ENCODE peak calls at places on chromosome 1, in four cellular contexts. S is adrenal gland, L is OCI-LY7, Z is coronary artery. F is an unnamed sample.

GRCh38 chr1:156608981-156609380 is 7.7 kb upstream of the GPATCH4 start:
- DNase-seq in S (no peak), L (peak; percentile 78), Z (no peak), F (no peak)

GRCh38 chr1:191240925-191241324 is 763.3 kb upstream of the BRINP3 start:
- DNase-seq in S (no peak), L (no peak), Z (no peak), F (no peak)

GRCh38 chr1:110040548-110040947 is 6.1 kb downstream of the STRIP1 start:
- DNase-seq in S (no peak), L (no peak), Z (no peak), F (no peak)

GRCh38 chr1:7886346-7886745 is 33.5 kb upstream of the UTS2 start:
- DNase-seq in S (no peak), L (no peak), Z (no peak), F (no peak)

GRCh38 chr1:109975718-109976117 is 8.8 kb upstream of the AHCYL1 start:
- DNase-seq in S (no peak), L (no peak), Z (no peak), F (no peak)

GRCh38 chr1:35539824-35540261 is 17.4 kb downstream of the KIAA0319L start:
- DNase-seq in S (no peak), L (no peak), Z (no peak), F (no peak)

GRCh38 chr1:155256101-155256852 is 994 bp upstream of the ENTREP3 start:
- DNase-seq in S (no peak), L (no peak), Z (no peak), F (no peak)

GRCh38 chr1:18787825-18788385 is 71.6 kb downstream of the TAS1R2 start:
- DNase-seq in S (no peak), L (no peak), Z (no peak), F (no peak)

GRCh38 chr1:220878223-220879081 is 791 bp upstream of the HLX start:
- DNase-seq in S (no peak), L (no peak), Z (no peak), F (peak; percentile 86)

GRCh38 chr1:59738152-59738551 is 76.6 kb upstream of the HOOK1 start:
- DNase-seq in S (no peak), L (no peak), Z (no peak), F (no peak)

GRCh38 chr1:13583964-13584791 is 546 bp downstream of the PDPN start:
- DNase-seq in S (no peak), L (no peak), Z (no peak), F (no peak)

GRCh38 chr1:234683856-234684632 is 74.1 kb upstream of the IRF2BP2 start:
- DNase-seq in S (peak; percentile 89), L (no peak), Z (no peak), F (peak; percentile 89)

GRCh38 chr1:229310833-229311232 is 32.0 kb downstream of the CCSAP start:
- DNase-seq in S (no peak), L (no peak), Z (no peak), F (no peak)

GRCh38 chr1:23745515-23745914 is 2.2 kb downstream of the ELOA start:
- DNase-seq in S (no peak), L (peak; percentile 75), Z (no peak), F (no peak)

GRCh38 chr1:109834951-109835350 is 71.2 kb upstream of the EPS8L3 start:
- DNase-seq in S (no peak), L (no peak), Z (no peak), F (peak; percentile 9)

GRCh38 chr1:53554592-53555305 is 95.5 kb downstream of the DMRTB1 start:
- DNase-seq in S (no peak), L (no peak), Z (peak; percentile 47), F (no peak)

GRCh38 chr1:183163311-183163710 is 22.8 kb upstream of the LAMC2 start:
- DNase-seq in S (no peak), L (no peak), Z (no peak), F (no peak)

GRCh38 chr1:101953623-101954022 is 43.1 kb downstream of the OLFM3 start:
- DNase-seq in S (no peak), L (no peak), Z (no peak), F (no peak)

GRCh38 chr1:108199231-108199657 is 899 bp downstream of the SLC25A24 start:
- DNase-seq in S (peak; percentile 23), L (no peak), Z (no peak), F (no peak)

GRCh38 chr1:31609512-31609911 is 8.0 kb upstream of the HCRTR1 start:
- DNase-seq in S (no peak), L (no peak), Z (no peak), F (no peak)

GRCh38 chr1:45266151-45266801 is 59.9 kb upstream of the ZSWIM5 start:
- DNase-seq in S (peak; percentile 66), L (peak; percentile 22), Z (no peak), F (no peak)

GRCh38 chr1:243712890-243713425 is 137.1 kb downstream of the AKT3 start:
- DNase-seq in S (no peak), L (no peak), Z (no peak), F (no peak)

GRCh38 chr1:155478270-155478852 is 84.2 kb downstream of the ASH1L start:
- DNase-seq in S (no peak), L (no peak), Z (no peak), F (no peak)

GRCh38 chr1:183604048-183604808 is 14.0 kb upstream of the NCF2 start:
- DNase-seq in S (no peak), L (no peak), Z (no peak), F (no peak)

GRCh38 chr1:92972413-92973129 is 11.3 kb upstream of the DIPK1A start:
- DNase-seq in S (no peak), L (no peak), Z (no peak), F (no peak)

GRCh38 chr1:27755286-27755685 is 17.7 kb upstream of the STX12 start:
- DNase-seq in S (peak; percentile 51), L (no peak), Z (no peak), F (no peak)

GRCh38 chr1:162892916-162893714 is 32.1 kb upstream of the CCDC190 start:
- DNase-seq in S (no peak), L (no peak), Z (no peak), F (no peak)

GRCh38 chr1:3471356-3472087 is 17.1 kb downstream of the ARHGEF16 start:
- DNase-seq in S (no peak), L (no peak), Z (no peak), F (no peak)

GRCh38 chr1:10291705-10292104 is 81.3 kb downstream of the KIF1B start:
- DNase-seq in S (no peak), L (no peak), Z (no peak), F (no peak)
- H3K27ac ChIP-seq in S (no peak overlapping the region), L (no peak overlapping the region), Z (no peak overlapping the region), F (no peak overlapping the region)

DNA sequence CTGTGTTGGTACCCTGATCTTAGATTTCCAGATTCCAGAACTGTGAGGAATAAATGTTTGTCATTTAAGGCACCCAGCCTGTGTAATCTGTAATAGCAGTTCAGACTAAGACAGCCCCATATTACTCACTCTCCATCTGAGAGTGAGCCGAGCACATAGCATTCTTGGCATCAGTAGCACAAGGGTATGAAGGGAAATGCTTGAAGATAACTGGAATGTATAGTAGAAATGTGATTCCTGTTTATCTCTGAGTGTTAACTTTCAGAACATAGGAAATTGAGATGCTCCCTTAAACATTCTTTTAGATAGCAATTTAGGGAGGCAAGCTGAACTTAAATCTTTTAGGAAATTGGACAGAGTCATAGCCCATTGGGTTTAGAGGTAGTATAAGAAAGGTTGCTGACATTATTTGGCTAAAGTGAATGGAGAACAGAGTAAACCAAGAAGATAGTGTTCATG is 73.4 kb downstream of the LRRC8D start:
- DNase-seq in S (no peak), L (no peak), Z (no peak), F (no peak)
- H3K4me3 ChIP-seq in S (no peak overlapping the region), L (no peak overlapping the region), Z (no peak overlapping the region), F (no peak overlapping the region)

GRCh38 chr1:66354311-66354922 is 179.5 kb upstream of the SGIP1 start:
- DNase-seq in S (no peak), L (no peak), Z (no peak), F (no peak)
- TF ChIP-seq CTCF in S (no peak), L (no peak), Z (no peak), F (no peak)

GRCh38 chr1:223833948-223834347 is 11.8 kb downstream of the TP53BP2 start:
- DNase-seq in S (no peak), L (no peak), Z (no peak), F (no peak)

GRCh38 chr1:223831755-223832636 is 13.8 kb downstream of the TP53BP2 start:
- DNase-seq in S (no peak), L (no peak), Z (no peak), F (no peak)

GRCh38 chr1:223834660-223835263 is 11.0 kb downstream of the TP53BP2 start:
- DNase-seq in S (no peak), L (no peak), Z (no peak), F (no peak)

GRCh38 chr1:223829678-223830077 is 16.1 kb downstream of the TP53BP2 start:
- DNase-seq in S (no peak), L (no peak), Z (no peak), F (no peak)

DNA sequence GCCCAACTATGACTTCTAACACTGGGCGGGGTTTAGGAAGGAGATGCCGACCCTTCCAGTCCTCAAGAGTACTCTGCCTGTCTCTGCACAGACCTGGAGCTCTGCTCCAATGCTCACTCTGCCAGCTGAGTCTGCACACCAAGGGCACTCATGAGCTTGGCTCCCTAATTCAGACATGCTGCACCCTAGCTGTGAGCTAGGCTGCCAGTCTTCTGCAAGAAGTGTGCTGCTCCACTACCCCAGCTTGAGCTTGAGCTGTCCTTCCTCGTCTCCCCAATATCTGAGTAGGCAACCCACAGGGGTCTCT is 13.2 kb downstream of the TP53BP2 start:
- DNase-seq in S (no peak), L (peak; percentile 22), Z (no peak), F (no peak)
- H3K27ac ChIP-seq in S (no peak overlapping the region), L (no peak overlapping the region), Z (peak overlapping the region; percentile 74), F (peak overlapping the region; percentile 70)

GRCh38 chr1:94819945-94820746 is at the start of gene SLC44A3:
- DNase-seq in S (peak; percentile 46), L (no peak), Z (no peak), F (no peak)

GRCh38 chr1:94819584-94819944 is 593 bp upstream of the SLC44A3 start:
- DNase-seq in S (no peak), L (no peak), Z (no peak), F (no peak)

GRCh38 chr1:94823116-94823515 is 3.0 kb downstream of the SLC44A3 start:
- DNase-seq in S (no peak), L (no peak), Z (no peak), F (no peak)

GRCh38 chr1:94821636-94822305 is 1.6 kb downstream of the SLC44A3 start:
- DNase-seq in S (no peak), L (no peak), Z (no peak), F (no peak)

GRCh38 chr1:94820918-94821317 is 761 bp downstream of the SLC44A3 start:
- DNase-seq in S (no peak), L (no peak), Z (no peak), F (no peak)
- H3K4me3 ChIP-seq in S (peak overlapping the region; percentile 78), L (no peak overlapping the region), Z (peak overlapping the region; percentile 91), F (peak overlapping the region; percentile 61)

DNA sequence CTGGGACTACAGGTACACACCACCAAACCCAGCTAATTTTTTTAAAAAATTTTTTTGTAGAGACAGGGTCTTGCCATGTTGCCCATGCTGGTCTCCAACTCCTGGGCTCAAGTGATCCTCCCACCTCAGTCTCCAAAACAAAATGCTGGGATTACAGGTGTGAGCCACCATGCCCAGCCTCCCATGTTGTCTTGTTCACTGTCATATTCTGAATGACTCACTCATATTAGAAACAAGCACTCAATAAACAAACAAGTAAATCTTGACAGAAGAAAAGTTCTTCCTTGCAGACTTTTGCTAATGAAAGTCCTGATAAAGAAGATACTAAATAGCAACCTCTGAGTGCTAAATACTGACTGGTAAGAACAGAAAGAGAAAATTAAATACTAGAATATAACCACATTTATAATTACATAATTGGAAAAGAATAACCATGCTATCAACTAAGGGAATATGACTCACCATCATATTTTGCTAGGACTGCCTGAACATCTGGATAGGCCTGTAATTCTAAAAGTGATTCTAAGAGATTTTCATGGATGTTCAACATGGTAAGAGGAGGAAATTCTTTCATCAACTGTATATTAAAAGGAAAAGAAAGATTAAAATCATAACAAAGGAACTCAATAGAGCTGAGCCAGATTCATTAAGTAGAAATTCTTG is 37.3 kb downstream of the ST7L start:
- DNase-seq in S (no peak), L (no peak), Z (no peak), F (no peak)
- TF ChIP-seq CTCF in S (no peak), L (no peak), Z (no peak), F (no peak)